ENCODE peak calls at places on chromosomes 6 and 20, in nine cellular contexts. V is progenitor cell of endocrine pancreas; L is non-pigmented ciliary epithelial cell; M is HL-60; X is activated CD8-positive, alpha-beta T cell treated with anti-CD3 and anti-CD28 coated beads, Interleukin-2, amount 10 ng/mL, durations not matched to agents 7 days and 5 days; C is T-cell; G is HT1080; F is HS-27A; I is nephron progenitor cell. T is an unnamed sample.

GRCh38 chr6:57024321-57024720 is 22.2 kb upstream of the KIAA1586 start:
- DNase-seq in V (no peak), L (no peak), M (no peak), X (no peak), C (no peak), G (no peak), F (no peak), I (no peak), T (no peak)

GRCh38 chr20:38290829-38291581 is 13.0 kb upstream of the BPI start:
- DNase-seq in V (no peak), L (peak; percentile 96), M (no peak), X (no peak), C (no peak), G (peak; percentile 85), F (no peak), I (peak; percentile 39), T (no peak)

GRCh38 chr6:21856096-21856825 is 262.7 kb downstream of the SOX4 start:
- DNase-seq in V (no peak), L (peak; percentile 74), M (peak; percentile 76), X (no peak), C (no peak), G (peak; percentile 48), F (no peak), I (no peak), T (no peak)

GRCh38 chr6:130843575-130844320 is 16.5 kb downstream of the SMLR1 start:
- DNase-seq in V (no peak), L (peak; percentile 6), M (peak; percentile 5), X (peak; percentile 34), C (no peak), G (peak; percentile 15), F (peak; percentile 41), I (no peak), T (no peak)

GRCh38 chr20:9119776-9120175 is 50.9 kb downstream of the PLCB4 start:
- DNase-seq in V (no peak), L (no peak), M (no peak), X (no peak), C (no peak), G (no peak), F (no peak), I (no peak), T (no peak)

GRCh38 chr6:169070506-169071176 is 183.0 kb downstream of the THBS2 start:
- DNase-seq in V (no peak), L (peak; percentile 98), M (no peak), X (no peak), C (no peak), G (peak; percentile 98), F (peak; percentile 99), I (no peak), T (no peak)

GRCh38 chr6:48233063-48233462 is 122.1 kb upstream of the PTCHD4 start:
- DNase-seq in V (no peak), L (no peak), M (no peak), X (no peak), C (no peak), G (no peak), F (no peak), I (no peak), T (no peak)

GRCh38 chr20:22653641-22654040 is 69.3 kb upstream of the FOXA2 start:
- DNase-seq in V (no peak), L (no peak), M (no peak), X (no peak), C (no peak), G (no peak), F (no peak), I (no peak), T (no peak)

GRCh38 chr6:111711476-111711875 is 105.8 kb upstream of the TRAF3IP2 start:
- DNase-seq in V (no peak), L (no peak), M (no peak), X (no peak), C (no peak), G (no peak), F (no peak), I (peak; percentile 27), T (no peak)

GRCh38 chr6:129866688-129867087 is 5.6 kb upstream of the TMEM244 start:
- DNase-seq in V (no peak), L (no peak), M (no peak), X (no peak), C (no peak), G (no peak), F (no peak), I (no peak), T (no peak)

GRCh38 chr6:82362868-82363267 is 749 bp upstream of the TPBG start:
- DNase-seq in V (no peak), L (peak; percentile 64), M (no peak), X (no peak), C (no peak), G (peak; percentile 25), F (no peak), I (peak; percentile 23), T (no peak)

GRCh38 chr6:19354181-19354580 is 483.0 kb upstream of the ID4 start:
- DNase-seq in V (no peak), L (no peak), M (no peak), X (no peak), C (no peak), G (no peak), F (no peak), I (no peak), T (no peak)

GRCh38 chr6:136012198-136012884 is 160.8 kb downstream of the PDE7B start:
- DNase-seq in V (no peak), L (peak; percentile 90), M (no peak), X (no peak), C (no peak), G (peak; percentile 74), F (peak; percentile 80), I (no peak), T (no peak)

T was measured in GDM1.